ENCODE peak calls at places on chromosomes 1 and 21, in four cellular contexts. V is CD4-positive, alpha-beta T cell; C is RCC 7860; B is activated naive CD4-positive, alpha-beta T cell treated with Interleukin-2 at 50 U/mL for 16 hours. Y is an unnamed sample.

GRCh38 chr1:43688594-43689000 is 18.7 kb upstream of the ST3GAL3 start:
- DNase-seq in B (no peak), C (peak), V (no peak), Y (no peak)

GRCh38 chr1:202155478-202156021 is 4.9 kb downstream of the PTPN7 start:
- DNase-seq in B (peak), V (no peak), C (peak), Y (no peak)

GRCh38 chr1:41626616-41627375 is 142.3 kb upstream of the EDN2 start:
- DNase-seq in C (peak), B (peak), V (no peak), Y (no peak)

GRCh38 chr1:41799723-41800122 is 119.0 kb downstream of the HIVEP3 start:
- DNase-seq in C (no peak), B (no peak), V (no peak), Y (no peak)

GRCh38 chr1:204523605-204524215 is 7.5 kb downstream of the MDM4 start:
- DNase-seq in B (no peak), V (no peak), C (peak), Y (no peak)

GRCh38 chr1:159829822-159830455 is 3.3 kb downstream of the SLAMF8 start:
- DNase-seq in V (no peak), B (no peak), C (peak), Y (no peak)

GRCh38 chr1:6738987-6739386 is 37.4 kb upstream of the DNAJC11 start:
- DNase-seq in B (no peak), V (no peak), C (no peak), Y (no peak)

GRCh38 chr1:245129811-245130210 is 25.0 kb upstream of the KIF26B start:
- DNase-seq in V (no peak), C (no peak), B (no peak), Y (no peak)

GRCh38 chr1:12595839-12596821 is 21.9 kb downstream of the DHRS3 start:
- DNase-seq in C (peak), B (no peak), V (no peak), Y (peak)

GRCh38 chr1:42380617-42381423 is at the start of gene RIMKLA:
- DNase-seq in C (no peak), V (peak), B (peak), Y (peak)

GRCh38 chr21:31752352-31752751 is 20.4 kb upstream of the SCAF4 start:
- DNase-seq in V (no peak), B (no peak), C (no peak), Y (no peak)

GRCh38 chr1:89069955-89070354 is 4.9 kb upstream of the GBP1 start:
- DNase-seq in V (no peak), B (no peak), C (no peak), Y (no peak)

GRCh38 chr1:16961297-16962124 is 18.9 kb downstream of the MFAP2 start:
- DNase-seq in B (no peak), C (no peak), V (no peak), Y (no peak)

GRCh38 chr1:168637350-168637991 is 61.1 kb downstream of the XCL1 start:
- DNase-seq in C (peak), V (no peak), B (no peak), Y (no peak)

GRCh38 chr1:62312698-62313097 is 6.5 kb downstream of the KANK4 start:
- DNase-seq in B (no peak), C (no peak), V (no peak), Y (no peak)

GRCh38 chr1:37954316-37954971 is 7.6 kb upstream of the INPP5B start:
- DNase-seq in B (no peak), V (no peak), C (no peak), Y (no peak)

GRCh38 chr1:169466259-169467230 is 19.2 kb downstream of the SLC19A2 start:
- DNase-seq in C (no peak), V (no peak), B (no peak), Y (no peak)

GRCh38 chr1:207831517-207832327 is 79.2 kb downstream of the CD34 start:
- DNase-seq in B (peak), V (no peak), C (peak), Y (no peak)

GRCh38 chr1:114154146-114154962 is 685 bp upstream of the SYT6 start:
- DNase-seq in C (no peak), V (no peak), B (no peak), Y (no peak)

GRCh38 chr21:37041706-37042271 is 31.1 kb downstream of the PIGP start:
- DNase-seq in V (no peak), B (no peak), C (no peak), Y (no peak)

Y was measured in activated CD4-positive, CD25-positive, alpha-beta regulatory T cell treated with anti-CD3 and anti-CD28 coated beads, Interleukin-2, amount 50 U/mL, for 72 hours.